ENCODE peak calls at places on chromosomes 1 and 21, in seven cellular contexts. X is left ventricle myocardium inferior; H is CD8-positive, alpha-beta T cell; U is left lung; Y is tibial artery; A is lower lobe of right lung; T is Karpas-422. L is an unnamed sample.

GRCh38 chr1:177517556-177517955 is 346.8 kb downstream of the BRINP2 start:
- DNase-seq in U (no peak), Y (no peak), A (no peak), H (no peak), X (no peak), T (no peak), L (peak; percentile 82)

GRCh38 chr1:97826820-97827219 is 94.0 kb downstream of the DPYD start:
- DNase-seq in A (no peak), T (peak; percentile 78), U (no peak), Y (no peak), X (no peak), H (no peak), L (no peak)

GRCh38 chr1:203152158-203153034 is 23.2 kb downstream of the MYBPH start:
- DNase-seq in T (no peak), X (no peak), U (no peak), Y (no peak), A (no peak), H (no peak), L (no peak)

GRCh38 chr1:1542766-1543705 is 2.6 kb upstream of the TMEM240 start:
- DNase-seq in T (no peak), H (no peak), U (no peak), A (no peak), Y (no peak), X (no peak), L (no peak)

GRCh38 chr1:119885903-119886783 is 10.2 kb downstream of the ADAM30 start:
- DNase-seq in X (peak; percentile 37), Y (no peak), U (peak; percentile 42), A (peak; percentile 59), T (peak; percentile 73), H (peak; percentile 65), L (no peak)

GRCh38 chr1:26911399-26912146 is 2.2 kb downstream of the NR0B2 start:
- DNase-seq in T (no peak), A (no peak), X (no peak), H (no peak), Y (no peak), U (no peak), L (no peak)

GRCh38 chr1:160108888-160109662 is 6.5 kb upstream of the ATP1A2 start:
- DNase-seq in H (no peak), U (no peak), T (peak; percentile 80), Y (no peak), A (no peak), X (no peak), L (no peak)

GRCh38 chr1:97630968-97631367 is 289.9 kb downstream of the DPYD start:
- DNase-seq in H (no peak), T (peak; percentile 49), X (peak; percentile 11), Y (no peak), A (no peak), U (no peak), L (no peak)

GRCh38 chr1:183024352-183025337 is 1.4 kb downstream of the LAMC1 start:
- DNase-seq in Y (no peak), H (no peak), A (no peak), X (no peak), U (no peak), T (peak; percentile 50), L (no peak)

GRCh38 chr1:214584805-214585766 is 17.9 kb upstream of the CENPF start:
- DNase-seq in U (no peak), Y (no peak), A (no peak), H (no peak), T (peak; percentile 81), X (no peak), L (no peak)

GRCh38 chr21:43340491-43341348 is 86.2 kb downstream of the SIK1 start:
- DNase-seq in X (no peak), T (no peak), A (no peak), Y (no peak), H (no peak), U (no peak), L (no peak)

GRCh38 chr1:2547210-2548067 is 8.7 kb upstream of the TNFRSF14 start:
- DNase-seq in X (no peak), U (no peak), A (peak; percentile 71), T (peak; percentile 74), H (no peak), Y (no peak), L (no peak)

GRCh38 chr1:95730986-95731385 is 497.0 kb downstream of the RWDD3 start:
- DNase-seq in U (no peak), Y (no peak), X (no peak), T (no peak), A (no peak), H (no peak), L (peak; percentile 61)

GRCh38 chr1:86119214-86119764 is 37.3 kb downstream of the COL24A1 start:
- DNase-seq in T (no peak), A (no peak), U (no peak), X (no peak), Y (no peak), H (no peak), L (no peak)

GRCh38 chr1:80566123-80566522 is 1234.6 kb upstream of the ADGRL2 start:
- DNase-seq in X (no peak), U (no peak), Y (no peak), T (no peak), A (no peak), H (no peak), L (no peak)

GRCh38 chr1:21811875-21812305 is at the start of gene LDLRAD2:
- DNase-seq in T (peak; percentile 10), H (no peak), A (no peak), Y (no peak), U (no peak), X (no peak), L (no peak)

GRCh38 chr1:20095564-20096434 is 23.5 kb downstream of the PLA2G2D start:
- DNase-seq in Y (no peak), H (no peak), U (peak; percentile 42), T (no peak), A (no peak), X (no peak), L (no peak)

GRCh38 chr1:117284408-117285215 is 73.9 kb upstream of the VTCN1 start:
- DNase-seq in T (peak; percentile 68), X (no peak), Y (no peak), A (no peak), H (no peak), U (no peak), L (peak; percentile 34)

GRCh38 chr1:220817907-220818306 is 31.2 kb downstream of the MTARC1 start:
- DNase-seq in A (no peak), T (no peak), U (no peak), Y (peak; percentile 48), X (no peak), H (no peak), L (no peak)

DNA sequence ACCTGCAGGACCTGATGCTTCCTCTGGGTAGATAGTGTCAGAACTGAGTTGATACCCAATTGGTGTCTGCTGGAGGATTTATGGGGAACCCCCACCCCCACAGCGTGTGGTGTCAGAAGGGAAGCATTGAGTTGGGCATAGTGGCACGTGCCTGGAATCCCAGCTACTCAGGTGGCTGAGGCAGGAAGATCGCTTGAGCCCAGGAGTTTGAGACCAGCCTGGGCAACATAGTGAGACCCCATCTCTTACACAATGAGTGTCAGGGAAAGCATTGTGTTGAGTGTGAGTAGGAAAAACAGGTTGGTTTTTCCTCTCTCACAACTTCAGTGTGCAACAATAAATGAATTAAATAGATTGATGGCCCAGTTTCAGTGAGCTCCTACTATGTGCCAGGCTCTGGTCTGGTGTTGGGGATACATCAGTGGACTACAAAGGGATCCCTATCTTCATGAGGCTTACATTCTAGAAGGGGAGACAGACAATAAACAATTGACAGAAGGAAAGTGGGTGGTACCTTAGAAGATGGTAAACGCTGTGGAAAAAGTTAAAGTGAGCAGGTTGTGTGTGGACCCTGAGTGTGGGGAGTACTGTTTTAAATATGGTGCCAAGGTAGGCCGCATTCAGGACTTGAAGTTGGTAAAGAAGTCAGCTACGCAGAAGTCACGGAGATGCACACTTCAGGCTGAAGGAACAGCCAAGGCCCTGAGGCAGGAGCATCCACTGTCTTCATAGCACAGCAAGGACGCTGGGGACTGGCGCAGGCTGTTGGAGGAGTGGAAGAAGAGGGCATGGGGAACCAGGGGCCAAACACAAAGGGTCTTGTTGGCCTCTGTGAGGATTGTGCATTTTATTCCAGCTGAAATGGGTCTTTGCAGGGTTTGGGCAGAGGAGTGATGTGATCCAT is 16.3 kb downstream of the DNAJC16 start:
- DNase-seq in X (no peak), U (no peak), A (no peak), Y (no peak), T (no peak), H (no peak), L (no peak)
- H3K27ac ChIP-seq in X (no peak overlapping the region), U (no peak overlapping the region), A (no peak overlapping the region), Y (no peak overlapping the region), T (no peak overlapping the region), H (no peak overlapping the region), L (no peak overlapping the region)

GRCh38 chr1:116154536-116154935 is 43.3 kb downstream of the MAB21L3 start:
- DNase-seq in Y (no peak), A (no peak), T (no peak), U (no peak), H (no peak), X (no peak), L (no peak)

GRCh38 chr1:116151739-116152576 is 40.8 kb downstream of the MAB21L3 start:
- DNase-seq in Y (peak; percentile 63), X (peak; percentile 77), A (peak; percentile 80), H (peak; percentile 84), U (peak; percentile 78), T (peak; percentile 92), L (no peak)

GRCh38 chr1:116152577-116152943 is 41.4 kb downstream of the MAB21L3 start:
- DNase-seq in U (no peak), T (no peak), Y (no peak), H (no peak), X (no peak), A (no peak), L (no peak)

GRCh38 chr1:116153692-116154031 is 42.5 kb downstream of the MAB21L3 start:
- DNase-seq in T (no peak), A (no peak), X (no peak), U (no peak), Y (no peak), H (no peak), L (no peak)

DNA sequence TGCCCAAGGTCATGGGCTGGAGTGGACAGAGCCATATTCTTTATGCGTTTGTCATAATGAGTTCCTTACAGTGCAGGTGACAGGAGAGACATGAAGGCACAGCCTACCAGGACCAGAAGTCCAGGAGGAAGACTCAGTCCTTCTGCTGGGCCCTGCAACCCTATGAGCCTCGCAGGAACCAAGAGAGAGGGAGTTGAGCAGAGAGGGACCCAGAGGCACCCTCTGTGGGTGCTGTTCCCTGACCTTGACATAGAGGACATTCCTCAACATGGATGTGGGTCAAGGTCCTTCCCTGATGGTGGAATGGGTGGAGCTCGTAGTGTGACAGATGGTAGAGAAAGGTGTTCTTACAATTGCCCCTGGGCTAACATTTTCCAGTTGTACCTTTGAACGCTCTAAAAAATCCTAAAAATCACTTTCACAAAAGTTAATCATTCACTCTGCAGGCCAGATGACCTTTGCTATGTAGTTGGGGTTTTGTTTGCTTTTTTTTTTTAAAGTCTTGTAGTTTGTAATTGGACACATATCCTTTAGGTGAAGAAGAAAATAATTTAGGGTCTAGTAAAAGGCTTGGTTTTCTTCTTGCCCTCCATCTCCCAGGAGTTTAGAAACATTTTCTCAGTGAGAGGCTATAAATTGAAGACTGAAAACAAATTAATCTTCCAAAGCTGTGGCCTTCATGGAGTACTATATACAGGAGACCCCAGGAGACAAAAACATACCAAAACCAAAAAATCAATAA is 41.9 kb downstream of the MAB21L3 start:
- DNase-seq in H (no peak), Y (no peak), U (no peak), A (no peak), T (no peak), X (no peak), L (no peak)
- H3K27ac ChIP-seq in H (no peak overlapping the region), Y (no peak overlapping the region), U (no peak overlapping the region), A (no peak overlapping the region), T (no peak overlapping the region), X (no peak overlapping the region), L (no peak overlapping the region)

GRCh38 chr1:45205000-45205909 is 1.1 kb downstream of the ZSWIM5 start:
- DNase-seq in Y (peak; percentile 36), H (peak; percentile 54), X (peak; percentile 32), A (peak; percentile 54), U (peak; percentile 42), T (no peak), L (no peak)
- H3K27ac ChIP-seq in Y (peak overlapping the region; percentile 92), H (no peak overlapping the region), X (peak overlapping the region; percentile 88), A (peak overlapping the region; percentile 19), U (no peak overlapping the region), T (no peak overlapping the region), L (no peak overlapping the region)

GRCh38 chr21:38795475-38795874 is 10.3 kb upstream of the ETS2 start:
- DNase-seq in Y (no peak), A (no peak), U (no peak), T (no peak), X (no peak), H (no peak), L (no peak)
- H3K27ac ChIP-seq in Y (no peak overlapping the region), A (no peak overlapping the region), U (no peak overlapping the region), T (no peak overlapping the region), X (no peak overlapping the region), H (no peak overlapping the region), L (no peak overlapping the region)

L was measured in epithelial cell of prostate.